ENCODE peak calls at places on chromosomes 1 and 21, in four cellular contexts. One of them, this sample, is unnamed.

GRCh38 chr1:154352581-154353459 is 27.5 kb downstream of the ATP8B2 start:
- DNase-seq in activated T-cell treated with anti-CD3 and anti-CD28 coated beads, Interleukin-2, amount 50 U/mL, for 72 hours: peak; percentile 61
- DNase-seq in neural progenitor cell: peak; percentile 72
- DNase-seq in EL: peak; percentile 71
- DNase-seq in this sample: peak; percentile 31

GRCh38 chr1:34914958-34915357 is 14.5 kb downstream of the DLGAP3 start:
- DNase-seq in activated T-cell treated with anti-CD3 and anti-CD28 coated beads, Interleukin-2, amount 50 U/mL, for 72 hours: no peak
- DNase-seq in EL: no peak
- DNase-seq in neural progenitor cell: no peak
- DNase-seq in this sample: no peak

GRCh38 chr1:198019126-198019525 is 102.0 kb downstream of the LHX9 start:
- DNase-seq in neural progenitor cell: no peak
- DNase-seq in activated T-cell treated with anti-CD3 and anti-CD28 coated beads, Interleukin-2, amount 50 U/mL, for 72 hours: no peak
- DNase-seq in EL: no peak
- DNase-seq in this sample: no peak

GRCh38 chr1:2212542-2213491 is 15.3 kb upstream of the SKI start:
- DNase-seq in activated T-cell treated with anti-CD3 and anti-CD28 coated beads, Interleukin-2, amount 50 U/mL, for 72 hours: peak; percentile 61
- DNase-seq in neural progenitor cell: peak; percentile 95
- DNase-seq in EL: peak; percentile 97
- DNase-seq in this sample: peak; percentile 96

GRCh38 chr21:45530423-45531113 is 11.7 kb downstream of the SLC19A1 start:
- DNase-seq in EL: no peak
- DNase-seq in neural progenitor cell: no peak
- DNase-seq in activated T-cell treated with anti-CD3 and anti-CD28 coated beads, Interleukin-2, amount 50 U/mL, for 72 hours: no peak
- DNase-seq in this sample: no peak

GRCh38 chr1:16420719-16421118 is 16.5 kb downstream of the SPATA21 start:
- DNase-seq in EL: no peak
- DNase-seq in activated T-cell treated with anti-CD3 and anti-CD28 coated beads, Interleukin-2, amount 50 U/mL, for 72 hours: peak; percentile 78
- DNase-seq in neural progenitor cell: no peak
- DNase-seq in this sample: no peak

GRCh38 chr1:3948344-3948743 is 48.3 kb upstream of the C1orf174 start:
- DNase-seq in neural progenitor cell: no peak
- DNase-seq in activated T-cell treated with anti-CD3 and anti-CD28 coated beads, Interleukin-2, amount 50 U/mL, for 72 hours: no peak
- DNase-seq in EL: no peak
- DNase-seq in this sample: no peak

GRCh38 chr1:245878585-245878984 is 628.5 kb downstream of the SMYD3 start:
- DNase-seq in activated T-cell treated with anti-CD3 and anti-CD28 coated beads, Interleukin-2, amount 50 U/mL, for 72 hours: no peak
- DNase-seq in neural progenitor cell: no peak
- DNase-seq in EL: no peak
- DNase-seq in this sample: peak; percentile 56

GRCh38 chr1:36108314-36108713 is 16.7 kb downstream of the COL8A2 start:
- DNase-seq in EL: peak; percentile 90
- DNase-seq in activated T-cell treated with anti-CD3 and anti-CD28 coated beads, Interleukin-2, amount 50 U/mL, for 72 hours: no peak
- DNase-seq in neural progenitor cell: no peak
- DNase-seq in this sample: no peak